ENCODE peak calls at places on chromosomes 5 and 9, in seven cellular contexts. One of them, this sample, is unnamed.

GRCh38 chr5:173240091-173241050 is 5.4 kb upstream of the NKX2-5 start:
- DNase-seq in heart left ventricle: peak; percentile 51
- DNase-seq in AG09309: no peak
- DNase-seq in fibroblast of the aortic adventitia: no peak
- DNase-seq in IMR-90: no peak
- DNase-seq in esophagus squamous epithelium: no peak
- DNase-seq in tibial nerve: no peak
- DNase-seq in this sample: no peak

GRCh38 chr9:118882674-118883073 is 486.6 kb downstream of the BRINP1 start:
- DNase-seq in AG09309: peak; percentile 2
- DNase-seq in esophagus squamous epithelium: no peak
- DNase-seq in tibial nerve: no peak
- DNase-seq in IMR-90: no peak
- DNase-seq in fibroblast of the aortic adventitia: no peak
- DNase-seq in heart left ventricle: no peak
- DNase-seq in this sample: no peak

GRCh38 chr9:87277346-87277745 is 220.3 kb upstream of the DAPK1 start:
- DNase-seq in heart left ventricle: no peak
- DNase-seq in esophagus squamous epithelium: no peak
- DNase-seq in IMR-90: no peak
- DNase-seq in fibroblast of the aortic adventitia: no peak
- DNase-seq in tibial nerve: no peak
- DNase-seq in AG09309: peak; percentile 55
- DNase-seq in this sample: peak; percentile 38

GRCh38 chr5:132428811-132429440 is 59.4 kb downstream of the SLC22A5 start:
- DNase-seq in esophagus squamous epithelium: no peak
- DNase-seq in AG09309: no peak
- DNase-seq in tibial nerve: no peak
- DNase-seq in heart left ventricle: no peak
- DNase-seq in fibroblast of the aortic adventitia: peak; percentile 53
- DNase-seq in IMR-90: peak; percentile 87
- DNase-seq in this sample: peak; percentile 65

GRCh38 chr9:133691659-133692363 is 46.3 kb downstream of the SARDH start:
- DNase-seq in heart left ventricle: peak; percentile 14
- DNase-seq in esophagus squamous epithelium: no peak
- DNase-seq in fibroblast of the aortic adventitia: no peak
- DNase-seq in tibial nerve: no peak
- DNase-seq in AG09309: no peak
- DNase-seq in IMR-90: peak; percentile 43
- DNase-seq in this sample: no peak

GRCh38 chr9:81632599-81632998 is 56.7 kb downstream of the TLE1 start:
- DNase-seq in tibial nerve: no peak
- DNase-seq in AG09309: peak; percentile 59
- DNase-seq in fibroblast of the aortic adventitia: peak; percentile 84
- DNase-seq in IMR-90: peak; percentile 94
- DNase-seq in heart left ventricle: no peak
- DNase-seq in esophagus squamous epithelium: no peak
- DNase-seq in this sample: peak; percentile 89

GRCh38 chr5:112012112-112012511 is 255.1 kb upstream of the NREP start:
- DNase-seq in heart left ventricle: no peak
- DNase-seq in esophagus squamous epithelium: no peak
- DNase-seq in fibroblast of the aortic adventitia: peak; percentile 79
- DNase-seq in IMR-90: peak; percentile 72
- DNase-seq in tibial nerve: no peak
- DNase-seq in AG09309: no peak
- DNase-seq in this sample: peak; percentile 69

GRCh38 chr5:29054282-29054681 is 2015.9 kb upstream of the CDH9 start:
- DNase-seq in IMR-90: no peak
- DNase-seq in fibroblast of the aortic adventitia: no peak
- DNase-seq in esophagus squamous epithelium: no peak
- DNase-seq in AG09309: no peak
- DNase-seq in heart left ventricle: no peak
- DNase-seq in tibial nerve: no peak
- DNase-seq in this sample: no peak

GRCh38 chr9:29393064-29393463 is 1819.8 kb upstream of the C9orf72 start:
- DNase-seq in tibial nerve: no peak
- DNase-seq in AG09309: no peak
- DNase-seq in heart left ventricle: no peak
- DNase-seq in fibroblast of the aortic adventitia: peak; percentile 19
- DNase-seq in esophagus squamous epithelium: no peak
- DNase-seq in IMR-90: no peak
- DNase-seq in this sample: peak; percentile 50

GRCh38 chr9:131296906-131297500 is 7.5 kb downstream of the PLPP7 start:
- DNase-seq in esophagus squamous epithelium: no peak
- DNase-seq in IMR-90: no peak
- DNase-seq in fibroblast of the aortic adventitia: no peak
- DNase-seq in heart left ventricle: no peak
- DNase-seq in tibial nerve: no peak
- DNase-seq in AG09309: no peak
- DNase-seq in this sample: no peak

GRCh38 chr5:6398570-6399230 is 20.4 kb upstream of the MED10 start:
- DNase-seq in heart left ventricle: no peak
- DNase-seq in fibroblast of the aortic adventitia: no peak
- DNase-seq in tibial nerve: no peak
- DNase-seq in IMR-90: no peak
- DNase-seq in AG09309: no peak
- DNase-seq in esophagus squamous epithelium: no peak
- DNase-seq in this sample: no peak

GRCh38 chr5:54469655-54470054 is 14.2 kb downstream of the HSPB3 start:
- DNase-seq in AG09309: no peak
- DNase-seq in tibial nerve: no peak
- DNase-seq in esophagus squamous epithelium: no peak
- DNase-seq in IMR-90: peak; percentile 18
- DNase-seq in heart left ventricle: no peak
- DNase-seq in fibroblast of the aortic adventitia: peak; percentile 34
- DNase-seq in this sample: no peak

GRCh38 chr5:168883253-168883880 is 304.2 kb upstream of the PANK3 start:
- DNase-seq in heart left ventricle: no peak
- DNase-seq in fibroblast of the aortic adventitia: no peak
- DNase-seq in tibial nerve: no peak
- DNase-seq in AG09309: no peak
- DNase-seq in IMR-90: no peak
- DNase-seq in esophagus squamous epithelium: no peak
- DNase-seq in this sample: no peak

GRCh38 chr5:107364443-107365096 is 306.2 kb downstream of the EFNA5 start:
- DNase-seq in IMR-90: no peak
- DNase-seq in fibroblast of the aortic adventitia: no peak
- DNase-seq in esophagus squamous epithelium: no peak
- DNase-seq in AG09309: no peak
- DNase-seq in heart left ventricle: no peak
- DNase-seq in tibial nerve: no peak
- DNase-seq in this sample: no peak

GRCh38 chr5:136655429-136655828 is 290.1 kb upstream of the TRPC7 start:
- DNase-seq in AG09309: no peak
- DNase-seq in fibroblast of the aortic adventitia: peak; percentile 47
- DNase-seq in heart left ventricle: no peak
- DNase-seq in IMR-90: peak; percentile 42
- DNase-seq in tibial nerve: no peak
- DNase-seq in esophagus squamous epithelium: no peak
- DNase-seq in this sample: no peak

GRCh38 chr9:18023332-18023731 is 444.5 kb downstream of the SH3GL2 start:
- DNase-seq in esophagus squamous epithelium: no peak
- DNase-seq in AG09309: no peak
- DNase-seq in heart left ventricle: no peak
- DNase-seq in fibroblast of the aortic adventitia: no peak
- DNase-seq in tibial nerve: no peak
- DNase-seq in IMR-90: no peak
- DNase-seq in this sample: peak; percentile 15

GRCh38 chr9:87604886-87605588 is 107.4 kb downstream of the DAPK1 start:
- DNase-seq in heart left ventricle: no peak
- DNase-seq in fibroblast of the aortic adventitia: no peak
- DNase-seq in AG09309: no peak
- DNase-seq in IMR-90: no peak
- DNase-seq in esophagus squamous epithelium: no peak
- DNase-seq in tibial nerve: no peak
- DNase-seq in this sample: no peak

GRCh38 chr5:78320461-78320860 is 26.0 kb upstream of the AP3B1 start:
- DNase-seq in AG09309: peak; percentile 23
- DNase-seq in IMR-90: peak; percentile 69
- DNase-seq in fibroblast of the aortic adventitia: peak; percentile 59
- DNase-seq in esophagus squamous epithelium: no peak
- DNase-seq in heart left ventricle: no peak
- DNase-seq in tibial nerve: no peak
- DNase-seq in this sample: peak; percentile 65

GRCh38 chr5:111853748-111854147 is 96.8 kb upstream of the NREP start:
- DNase-seq in fibroblast of the aortic adventitia: no peak
- DNase-seq in esophagus squamous epithelium: no peak
- DNase-seq in IMR-90: peak; percentile 62
- DNase-seq in tibial nerve: no peak
- DNase-seq in AG09309: no peak
- DNase-seq in heart left ventricle: peak; percentile 26
- DNase-seq in this sample: peak; percentile 28

GRCh38 chr9:94554439-94555331 is at the start of gene PCAT7:
- DNase-seq in AG09309: no peak
- DNase-seq in heart left ventricle: no peak
- DNase-seq in tibial nerve: no peak
- DNase-seq in fibroblast of the aortic adventitia: peak; percentile 32
- DNase-seq in IMR-90: no peak
- DNase-seq in esophagus squamous epithelium: no peak
- DNase-seq in this sample: peak; percentile 53

GRCh38 chr9:112545237-112545636 is 58.6 kb downstream of the KIAA1958 start:
- DNase-seq in tibial nerve: no peak
- DNase-seq in esophagus squamous epithelium: no peak
- DNase-seq in AG09309: no peak
- DNase-seq in heart left ventricle: no peak
- DNase-seq in fibroblast of the aortic adventitia: no peak
- DNase-seq in IMR-90: no peak
- DNase-seq in this sample: no peak

GRCh38 chr5:117731445-117731844 is 1156.8 kb upstream of the SEMA6A start:
- DNase-seq in heart left ventricle: no peak
- DNase-seq in fibroblast of the aortic adventitia: no peak
- DNase-seq in tibial nerve: no peak
- DNase-seq in IMR-90: peak; percentile 22
- DNase-seq in AG09309: no peak
- DNase-seq in esophagus squamous epithelium: no peak
- DNase-seq in this sample: peak; percentile 9

GRCh38 chr9:128389395-128390149 is 18.4 kb downstream of the URM1 start:
- DNase-seq in fibroblast of the aortic adventitia: no peak
- DNase-seq in tibial nerve: no peak
- DNase-seq in AG09309: no peak
- DNase-seq in IMR-90: no peak
- DNase-seq in heart left ventricle: no peak
- DNase-seq in esophagus squamous epithelium: no peak
- DNase-seq in this sample: no peak

GRCh38 chr5:133785182-133785581 is 172.8 kb upstream of the FSTL4 start:
- DNase-seq in heart left ventricle: no peak
- DNase-seq in esophagus squamous epithelium: no peak
- DNase-seq in AG09309: no peak
- DNase-seq in tibial nerve: no peak
- DNase-seq in IMR-90: no peak
- DNase-seq in fibroblast of the aortic adventitia: no peak
- DNase-seq in this sample: no peak
- TF ChIP-seq CTCF in heart left ventricle: no peak
- TF ChIP-seq CTCF in esophagus squamous epithelium: no peak
- TF ChIP-seq CTCF in AG09309: no peak
- TF ChIP-seq CTCF in tibial nerve: no peak
- TF ChIP-seq CTCF in IMR-90: no peak
- TF ChIP-seq CTCF in fibroblast of the aortic adventitia: no peak
- TF ChIP-seq CTCF in this sample: no peak

DNA sequence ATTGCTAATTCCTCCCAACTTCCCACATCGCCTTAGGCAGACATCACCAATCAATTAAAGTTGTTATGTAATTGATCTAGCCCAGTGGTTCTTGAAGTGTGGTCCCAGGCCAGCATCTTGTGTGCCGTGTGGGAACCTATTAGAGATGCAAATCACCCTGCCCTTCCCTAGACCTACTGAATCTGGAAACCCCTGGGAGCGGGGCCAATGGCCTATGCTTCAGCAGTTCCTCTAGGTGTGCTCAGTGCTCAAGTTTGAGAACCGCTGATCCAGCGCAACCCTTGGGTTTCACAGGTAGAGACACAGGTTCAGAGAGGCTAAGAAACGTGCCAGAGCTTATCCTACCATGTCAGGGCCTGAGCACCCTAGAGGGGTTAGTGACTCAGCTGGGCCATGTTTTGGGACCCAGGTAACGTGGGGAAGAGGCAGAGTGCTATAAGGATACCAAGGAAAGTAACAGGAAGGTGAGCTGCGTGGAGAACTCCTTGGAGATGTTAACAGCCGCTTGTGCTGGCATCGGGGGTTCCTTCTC is 4.4 kb downstream of the SLC34A1 start:
- DNase-seq in esophagus squamous epithelium: no peak
- DNase-seq in heart left ventricle: no peak
- DNase-seq in IMR-90: no peak
- DNase-seq in fibroblast of the aortic adventitia: no peak
- DNase-seq in AG09309: no peak
- DNase-seq in tibial nerve: no peak
- DNase-seq in this sample: no peak
- H3K4me3 ChIP-seq in esophagus squamous epithelium: no peak overlapping the region
- H3K4me3 ChIP-seq in heart left ventricle: no peak overlapping the region
- H3K4me3 ChIP-seq in IMR-90: no peak overlapping the region
- H3K4me3 ChIP-seq in fibroblast of the aortic adventitia: no peak overlapping the region
- H3K4me3 ChIP-seq in AG09309: no peak overlapping the region
- H3K4me3 ChIP-seq in tibial nerve: no peak overlapping the region
- H3K4me3 ChIP-seq in this sample: no peak overlapping the region

GRCh38 chr9:110197330-110198187 is 10.4 kb downstream of the C9orf152 start:
- DNase-seq in fibroblast of the aortic adventitia: no peak
- DNase-seq in tibial nerve: no peak
- DNase-seq in heart left ventricle: no peak
- DNase-seq in IMR-90: no peak
- DNase-seq in AG09309: no peak
- DNase-seq in esophagus squamous epithelium: no peak
- DNase-seq in this sample: no peak
- TF ChIP-seq CTCF in fibroblast of the aortic adventitia: peak; percentile 58
- TF ChIP-seq CTCF in tibial nerve: peak; percentile 49
- TF ChIP-seq CTCF in heart left ventricle: peak; percentile 30
- TF ChIP-seq CTCF in IMR-90: peak; percentile 45
- TF ChIP-seq CTCF in AG09309: peak; percentile 55
- TF ChIP-seq CTCF in esophagus squamous epithelium: no peak
- TF ChIP-seq CTCF in this sample: peak; percentile 47

GRCh38 chr9:33524431-33524947 is 438 bp downstream of the ANKRD18B start:
- DNase-seq in tibial nerve: no peak
- DNase-seq in heart left ventricle: no peak
- DNase-seq in esophagus squamous epithelium: no peak
- DNase-seq in IMR-90: no peak
- DNase-seq in fibroblast of the aortic adventitia: no peak
- DNase-seq in AG09309: no peak
- DNase-seq in this sample: no peak
- H3K4me3 ChIP-seq in tibial nerve: no peak overlapping the region
- H3K4me3 ChIP-seq in heart left ventricle: peak overlapping the region; percentile 34
- H3K4me3 ChIP-seq in esophagus squamous epithelium: peak overlapping the region; percentile 61
- H3K4me3 ChIP-seq in IMR-90: peak overlapping the region; percentile 93
- H3K4me3 ChIP-seq in fibroblast of the aortic adventitia: peak overlapping the region; percentile 69
- H3K4me3 ChIP-seq in AG09309: peak overlapping the region; percentile 39
- H3K4me3 ChIP-seq in this sample: peak overlapping the region; percentile 42

DNA sequence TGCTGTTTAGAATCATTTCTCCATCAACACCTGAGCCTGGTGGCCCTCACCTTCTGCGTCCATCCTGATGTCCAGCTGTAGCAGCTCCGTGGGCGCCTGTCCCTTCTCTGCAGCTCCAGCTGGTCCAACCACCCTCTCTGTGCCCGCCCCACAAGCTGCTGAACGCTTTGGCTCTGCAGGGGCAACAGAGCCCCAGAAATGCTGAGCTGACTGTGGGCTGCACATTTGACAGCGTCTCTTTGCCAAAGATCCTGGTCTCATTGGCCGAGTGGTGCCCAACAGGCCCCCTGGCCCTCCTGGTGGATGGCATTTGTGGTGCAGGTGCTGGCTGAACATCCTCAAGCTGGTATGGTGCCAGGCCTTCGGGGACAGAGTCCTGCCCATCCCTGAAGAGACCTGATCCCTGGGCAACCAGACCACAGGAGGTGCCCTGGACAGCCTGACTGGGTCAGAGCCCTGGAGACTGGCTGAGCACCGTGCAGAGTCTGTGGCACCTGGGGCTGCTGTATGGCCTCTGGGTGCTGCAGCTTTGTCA is 25.3 kb upstream of the CEP72 start:
- DNase-seq in fibroblast of the aortic adventitia: no peak
- DNase-seq in AG09309: no peak
- DNase-seq in IMR-90: no peak
- DNase-seq in esophagus squamous epithelium: no peak
- DNase-seq in tibial nerve: no peak
- DNase-seq in heart left ventricle: no peak
- DNase-seq in this sample: no peak
- TF ChIP-seq CTCF in fibroblast of the aortic adventitia: no peak
- TF ChIP-seq CTCF in AG09309: no peak
- TF ChIP-seq CTCF in IMR-90: no peak
- TF ChIP-seq CTCF in esophagus squamous epithelium: no peak
- TF ChIP-seq CTCF in tibial nerve: no peak
- TF ChIP-seq CTCF in heart left ventricle: no peak
- TF ChIP-seq CTCF in this sample: no peak